ENCODE peak calls at places on chromosomes 11 and 22, in ten cellular contexts. One of them, this sample, is unnamed.

GRCh38 chr11:30311189-30311588 is 11.7 kb upstream of the ARL14EP start:
- DNase-seq in NCI-H2227 treated with DMSO at 0.1 percent for 48 hours: no peak
- DNase-seq in A172: no peak
- DNase-seq in non-pigmented ciliary epithelial cell: no peak
- DNase-seq in HS-5: no peak
- DNase-seq in stimulated activated naive CD4-positive, alpha-beta T cell: no peak
- DNase-seq in NCI-H1436: no peak
- DNase-seq in mucosa of gallbladder: no peak
- DNase-seq in OCI-M1: no peak
- DNase-seq in iris pigment epithelial cell: no peak
- DNase-seq in this sample: no peak

GRCh38 chr22:40491990-40492631 is 121.7 kb downstream of the SGSM3 start:
- DNase-seq in NCI-H2227 treated with DMSO at 0.1 percent for 48 hours: no peak
- DNase-seq in A172: no peak
- DNase-seq in non-pigmented ciliary epithelial cell: no peak
- DNase-seq in HS-5: no peak
- DNase-seq in stimulated activated naive CD4-positive, alpha-beta T cell: no peak
- DNase-seq in NCI-H1436: no peak
- DNase-seq in mucosa of gallbladder: peak
- DNase-seq in OCI-M1: peak
- DNase-seq in iris pigment epithelial cell: peak
- DNase-seq in this sample: peak

GRCh38 chr11:115081972-115082371 is 403.6 kb downstream of the NXPE2 start:
- DNase-seq in NCI-H2227 treated with DMSO at 0.1 percent for 48 hours: no peak
- DNase-seq in A172: no peak
- DNase-seq in non-pigmented ciliary epithelial cell: no peak
- DNase-seq in HS-5: no peak
- DNase-seq in stimulated activated naive CD4-positive, alpha-beta T cell: no peak
- DNase-seq in NCI-H1436: no peak
- DNase-seq in mucosa of gallbladder: no peak
- DNase-seq in OCI-M1: no peak
- DNase-seq in iris pigment epithelial cell: no peak
- DNase-seq in this sample: no peak

GRCh38 chr22:27986459-27986858 is 67.4 kb upstream of the PITPNB start:
- DNase-seq in NCI-H2227 treated with DMSO at 0.1 percent for 48 hours: no peak
- DNase-seq in A172: no peak
- DNase-seq in non-pigmented ciliary epithelial cell: no peak
- DNase-seq in HS-5: no peak
- DNase-seq in stimulated activated naive CD4-positive, alpha-beta T cell: no peak
- DNase-seq in NCI-H1436: no peak
- DNase-seq in mucosa of gallbladder: no peak
- DNase-seq in OCI-M1: no peak
- DNase-seq in iris pigment epithelial cell: peak
- DNase-seq in this sample: peak

GRCh38 chr11:118658372-118659313 is 20.8 kb downstream of the TREH start:
- DNase-seq in NCI-H2227 treated with DMSO at 0.1 percent for 48 hours: no peak
- DNase-seq in A172: peak
- DNase-seq in non-pigmented ciliary epithelial cell: no peak
- DNase-seq in HS-5: no peak
- DNase-seq in stimulated activated naive CD4-positive, alpha-beta T cell: no peak
- DNase-seq in NCI-H1436: no peak
- DNase-seq in mucosa of gallbladder: no peak
- DNase-seq in OCI-M1: peak
- DNase-seq in iris pigment epithelial cell: no peak
- DNase-seq in this sample: peak

GRCh38 chr22:18085188-18085587 is 7.4 kb downstream of the PEX26 start:
- DNase-seq in NCI-H2227 treated with DMSO at 0.1 percent for 48 hours: no peak
- DNase-seq in A172: no peak
- DNase-seq in non-pigmented ciliary epithelial cell: no peak
- DNase-seq in HS-5: no peak
- DNase-seq in stimulated activated naive CD4-positive, alpha-beta T cell: no peak
- DNase-seq in NCI-H1436: no peak
- DNase-seq in mucosa of gallbladder: peak
- DNase-seq in OCI-M1: no peak
- DNase-seq in iris pigment epithelial cell: peak
- DNase-seq in this sample: no peak

GRCh38 chr22:28373841-28374240 is 305.8 kb downstream of the TTC28 start:
- DNase-seq in NCI-H2227 treated with DMSO at 0.1 percent for 48 hours: no peak
- DNase-seq in A172: no peak
- DNase-seq in non-pigmented ciliary epithelial cell: no peak
- DNase-seq in HS-5: no peak
- DNase-seq in stimulated activated naive CD4-positive, alpha-beta T cell: no peak
- DNase-seq in NCI-H1436: no peak
- DNase-seq in mucosa of gallbladder: no peak
- DNase-seq in OCI-M1: peak
- DNase-seq in iris pigment epithelial cell: peak
- DNase-seq in this sample: no peak

GRCh38 chr11:372809-373715 is 3.8 kb downstream of the B4GALNT4 start:
- DNase-seq in NCI-H2227 treated with DMSO at 0.1 percent for 48 hours: no peak
- DNase-seq in A172: no peak
- DNase-seq in non-pigmented ciliary epithelial cell: no peak
- DNase-seq in HS-5: no peak
- DNase-seq in stimulated activated naive CD4-positive, alpha-beta T cell: no peak
- DNase-seq in NCI-H1436: no peak
- DNase-seq in mucosa of gallbladder: no peak
- DNase-seq in OCI-M1: no peak
- DNase-seq in iris pigment epithelial cell: no peak
- DNase-seq in this sample: no peak

GRCh38 chr11:8357891-8358566 is 94.4 kb upstream of the LMO1 start:
- DNase-seq in NCI-H2227 treated with DMSO at 0.1 percent for 48 hours: peak
- DNase-seq in A172: no peak
- DNase-seq in non-pigmented ciliary epithelial cell: no peak
- DNase-seq in HS-5: no peak
- DNase-seq in stimulated activated naive CD4-positive, alpha-beta T cell: no peak
- DNase-seq in NCI-H1436: no peak
- DNase-seq in mucosa of gallbladder: no peak
- DNase-seq in OCI-M1: no peak
- DNase-seq in iris pigment epithelial cell: no peak
- DNase-seq in this sample: no peak

GRCh38 chr22:49103314-49104052 is 724.2 kb downstream of the BRD1 start:
- DNase-seq in NCI-H2227 treated with DMSO at 0.1 percent for 48 hours: no peak
- DNase-seq in A172: no peak
- DNase-seq in non-pigmented ciliary epithelial cell: no peak
- DNase-seq in HS-5: no peak
- DNase-seq in stimulated activated naive CD4-positive, alpha-beta T cell: no peak
- DNase-seq in NCI-H1436: peak
- DNase-seq in mucosa of gallbladder: no peak
- DNase-seq in OCI-M1: no peak
- DNase-seq in iris pigment epithelial cell: no peak
- DNase-seq in this sample: no peak

GRCh38 chr11:12269104-12269441 is 108.3 kb upstream of the PARVA start:
- DNase-seq in NCI-H2227 treated with DMSO at 0.1 percent for 48 hours: no peak
- DNase-seq in A172: peak
- DNase-seq in non-pigmented ciliary epithelial cell: no peak
- DNase-seq in HS-5: no peak
- DNase-seq in stimulated activated naive CD4-positive, alpha-beta T cell: no peak
- DNase-seq in NCI-H1436: no peak
- DNase-seq in mucosa of gallbladder: peak
- DNase-seq in OCI-M1: no peak
- DNase-seq in iris pigment epithelial cell: peak
- DNase-seq in this sample: no peak

GRCh38 chr11:94851864-94852581 is 83.9 kb downstream of the AMOTL1 start:
- DNase-seq in NCI-H2227 treated with DMSO at 0.1 percent for 48 hours: no peak
- DNase-seq in A172: no peak
- DNase-seq in non-pigmented ciliary epithelial cell: no peak
- DNase-seq in HS-5: no peak
- DNase-seq in stimulated activated naive CD4-positive, alpha-beta T cell: no peak
- DNase-seq in NCI-H1436: no peak
- DNase-seq in mucosa of gallbladder: no peak
- DNase-seq in OCI-M1: no peak
- DNase-seq in iris pigment epithelial cell: no peak
- DNase-seq in this sample: no peak

GRCh38 chr11:133823211-133823610 is 22.1 kb downstream of the SPATA19 start:
- DNase-seq in NCI-H2227 treated with DMSO at 0.1 percent for 48 hours: no peak
- DNase-seq in A172: no peak
- DNase-seq in non-pigmented ciliary epithelial cell: no peak
- DNase-seq in HS-5: no peak
- DNase-seq in stimulated activated naive CD4-positive, alpha-beta T cell: no peak
- DNase-seq in NCI-H1436: no peak
- DNase-seq in mucosa of gallbladder: no peak
- DNase-seq in OCI-M1: no peak
- DNase-seq in iris pigment epithelial cell: no peak
- DNase-seq in this sample: no peak

GRCh38 chr22:30614879-30615278 is 7.9 kb downstream of the TCN2 start:
- DNase-seq in NCI-H2227 treated with DMSO at 0.1 percent for 48 hours: no peak
- DNase-seq in A172: no peak
- DNase-seq in non-pigmented ciliary epithelial cell: no peak
- DNase-seq in HS-5: no peak
- DNase-seq in stimulated activated naive CD4-positive, alpha-beta T cell: no peak
- DNase-seq in NCI-H1436: no peak
- DNase-seq in mucosa of gallbladder: no peak
- DNase-seq in OCI-M1: no peak
- DNase-seq in iris pigment epithelial cell: no peak
- DNase-seq in this sample: no peak

GRCh38 chr22:19607198-19608113 is 83.2 kb upstream of the CLDN5 start:
- DNase-seq in NCI-H2227 treated with DMSO at 0.1 percent for 48 hours: no peak
- DNase-seq in A172: no peak
- DNase-seq in non-pigmented ciliary epithelial cell: no peak
- DNase-seq in HS-5: no peak
- DNase-seq in stimulated activated naive CD4-positive, alpha-beta T cell: peak
- DNase-seq in NCI-H1436: peak
- DNase-seq in mucosa of gallbladder: peak
- DNase-seq in OCI-M1: no peak
- DNase-seq in iris pigment epithelial cell: no peak
- DNase-seq in this sample: no peak

GRCh38 chr11:126838779-126839178 is 161.8 kb downstream of the KIRREL3 start:
- DNase-seq in NCI-H2227 treated with DMSO at 0.1 percent for 48 hours: no peak
- DNase-seq in A172: no peak
- DNase-seq in non-pigmented ciliary epithelial cell: no peak
- DNase-seq in HS-5: no peak
- DNase-seq in stimulated activated naive CD4-positive, alpha-beta T cell: no peak
- DNase-seq in NCI-H1436: no peak
- DNase-seq in mucosa of gallbladder: no peak
- DNase-seq in OCI-M1: no peak
- DNase-seq in iris pigment epithelial cell: no peak
- DNase-seq in this sample: no peak

GRCh38 chr22:26673485-26673884 is 16.1 kb downstream of the MIAT start:
- DNase-seq in NCI-H2227 treated with DMSO at 0.1 percent for 48 hours: no peak
- DNase-seq in A172: no peak
- DNase-seq in non-pigmented ciliary epithelial cell: no peak
- DNase-seq in HS-5: no peak
- DNase-seq in stimulated activated naive CD4-positive, alpha-beta T cell: peak
- DNase-seq in NCI-H1436: no peak
- DNase-seq in mucosa of gallbladder: no peak
- DNase-seq in OCI-M1: no peak
- DNase-seq in iris pigment epithelial cell: peak
- DNase-seq in this sample: no peak

GRCh38 chr11:23311986-23312940 is 452.0 kb upstream of the CCDC179 start:
- DNase-seq in NCI-H2227 treated with DMSO at 0.1 percent for 48 hours: peak
- DNase-seq in A172: peak
- DNase-seq in non-pigmented ciliary epithelial cell: peak
- DNase-seq in HS-5: peak
- DNase-seq in stimulated activated naive CD4-positive, alpha-beta T cell: no peak
- DNase-seq in NCI-H1436: no peak
- DNase-seq in mucosa of gallbladder: no peak
- DNase-seq in OCI-M1: no peak
- DNase-seq in iris pigment epithelial cell: peak
- DNase-seq in this sample: no peak

GRCh38 chr11:102254047-102254446 is 63.2 kb upstream of the BIRC3 start:
- DNase-seq in NCI-H2227 treated with DMSO at 0.1 percent for 48 hours: no peak
- DNase-seq in A172: no peak
- DNase-seq in non-pigmented ciliary epithelial cell: no peak
- DNase-seq in HS-5: no peak
- DNase-seq in stimulated activated naive CD4-positive, alpha-beta T cell: no peak
- DNase-seq in NCI-H1436: no peak
- DNase-seq in mucosa of gallbladder: no peak
- DNase-seq in OCI-M1: peak
- DNase-seq in iris pigment epithelial cell: no peak
- DNase-seq in this sample: peak

GRCh38 chr22:31279821-31280496 is 12.3 kb downstream of the PIK3IP1 start:
- DNase-seq in NCI-H2227 treated with DMSO at 0.1 percent for 48 hours: no peak
- DNase-seq in A172: no peak
- DNase-seq in non-pigmented ciliary epithelial cell: no peak
- DNase-seq in HS-5: no peak
- DNase-seq in stimulated activated naive CD4-positive, alpha-beta T cell: no peak
- DNase-seq in NCI-H1436: no peak
- DNase-seq in mucosa of gallbladder: no peak
- DNase-seq in OCI-M1: no peak
- DNase-seq in iris pigment epithelial cell: no peak
- DNase-seq in this sample: no peak

GRCh38 chr11:78318321-78318720 is 99.3 kb downstream of the GAB2 start:
- DNase-seq in NCI-H2227 treated with DMSO at 0.1 percent for 48 hours: peak
- DNase-seq in A172: no peak
- DNase-seq in non-pigmented ciliary epithelial cell: no peak
- DNase-seq in HS-5: no peak
- DNase-seq in stimulated activated naive CD4-positive, alpha-beta T cell: no peak
- DNase-seq in NCI-H1436: no peak
- DNase-seq in mucosa of gallbladder: no peak
- DNase-seq in OCI-M1: no peak
- DNase-seq in iris pigment epithelial cell: no peak
- DNase-seq in this sample: no peak

GRCh38 chr11:121066623-121067022 is 34.4 kb upstream of the TECTA start:
- DNase-seq in NCI-H2227 treated with DMSO at 0.1 percent for 48 hours: no peak
- DNase-seq in A172: no peak
- DNase-seq in non-pigmented ciliary epithelial cell: no peak
- DNase-seq in HS-5: no peak
- DNase-seq in stimulated activated naive CD4-positive, alpha-beta T cell: no peak
- DNase-seq in NCI-H1436: no peak
- DNase-seq in mucosa of gallbladder: no peak
- DNase-seq in OCI-M1: no peak
- DNase-seq in iris pigment epithelial cell: no peak
- DNase-seq in this sample: no peak

GRCh38 chr11:117719480-117719879 is 77.5 kb downstream of the DSCAML1 start:
- DNase-seq in NCI-H2227 treated with DMSO at 0.1 percent for 48 hours: no peak
- DNase-seq in A172: no peak
- DNase-seq in non-pigmented ciliary epithelial cell: no peak
- DNase-seq in HS-5: no peak
- DNase-seq in stimulated activated naive CD4-positive, alpha-beta T cell: no peak
- DNase-seq in NCI-H1436: no peak
- DNase-seq in mucosa of gallbladder: no peak
- DNase-seq in OCI-M1: no peak
- DNase-seq in iris pigment epithelial cell: no peak
- DNase-seq in this sample: no peak

GRCh38 chr11:123979311-123979710 is 1.7 kb upstream of the OR10S1 start:
- DNase-seq in NCI-H2227 treated with DMSO at 0.1 percent for 48 hours: no peak
- DNase-seq in A172: no peak
- DNase-seq in non-pigmented ciliary epithelial cell: no peak
- DNase-seq in HS-5: no peak
- DNase-seq in stimulated activated naive CD4-positive, alpha-beta T cell: no peak
- DNase-seq in NCI-H1436: no peak
- DNase-seq in mucosa of gallbladder: no peak
- DNase-seq in OCI-M1: no peak
- DNase-seq in iris pigment epithelial cell: no peak
- DNase-seq in this sample: no peak

GRCh38 chr11:37409124-37409523 is 811.1 kb upstream of the RAG2 start:
- DNase-seq in NCI-H2227 treated with DMSO at 0.1 percent for 48 hours: no peak
- DNase-seq in A172: no peak
- DNase-seq in non-pigmented ciliary epithelial cell: peak
- DNase-seq in HS-5: peak
- DNase-seq in stimulated activated naive CD4-positive, alpha-beta T cell: no peak
- DNase-seq in NCI-H1436: no peak
- DNase-seq in mucosa of gallbladder: no peak
- DNase-seq in OCI-M1: no peak
- DNase-seq in iris pigment epithelial cell: peak
- DNase-seq in this sample: no peak

GRCh38 chr11:47918882-47919495 is 61.4 kb upstream of the PTPRJ start:
- DNase-seq in NCI-H2227 treated with DMSO at 0.1 percent for 48 hours: no peak
- DNase-seq in A172: peak
- DNase-seq in non-pigmented ciliary epithelial cell: no peak
- DNase-seq in HS-5: no peak
- DNase-seq in stimulated activated naive CD4-positive, alpha-beta T cell: no peak
- DNase-seq in NCI-H1436: no peak
- DNase-seq in mucosa of gallbladder: no peak
- DNase-seq in OCI-M1: no peak
- DNase-seq in iris pigment epithelial cell: peak
- DNase-seq in this sample: no peak

GRCh38 chr22:48496987-48497650 is 1330.6 kb downstream of the BRD1 start:
- DNase-seq in NCI-H2227 treated with DMSO at 0.1 percent for 48 hours: no peak
- DNase-seq in A172: no peak
- DNase-seq in non-pigmented ciliary epithelial cell: no peak
- DNase-seq in HS-5: no peak
- DNase-seq in stimulated activated naive CD4-positive, alpha-beta T cell: no peak
- DNase-seq in NCI-H1436: no peak
- DNase-seq in mucosa of gallbladder: no peak
- DNase-seq in OCI-M1: no peak
- DNase-seq in iris pigment epithelial cell: no peak
- DNase-seq in this sample: no peak

GRCh38 chr11:125448136-125448535 is 47.9 kb downstream of the FEZ1 start:
- DNase-seq in NCI-H2227 treated with DMSO at 0.1 percent for 48 hours: no peak
- DNase-seq in A172: peak
- DNase-seq in non-pigmented ciliary epithelial cell: no peak
- DNase-seq in HS-5: peak
- DNase-seq in stimulated activated naive CD4-positive, alpha-beta T cell: no peak
- DNase-seq in NCI-H1436: no peak
- DNase-seq in mucosa of gallbladder: no peak
- DNase-seq in OCI-M1: no peak
- DNase-seq in iris pigment epithelial cell: no peak
- DNase-seq in this sample: no peak